ENCODE peak calls at places on chromosomes 2 and 18, in ten cellular contexts. One of them, this sample, is unnamed.

GRCh38 chr2:108987111-108987510 is 1.9 kb downstream of the EDAR start:
- DNase-seq in left lobe of liver: no peak
- DNase-seq in trophoblast cell: no peak
- DNase-seq in naive thymus-derived CD8-positive, alpha-beta T cell: peak
- DNase-seq in mucosa of gallbladder: no peak
- DNase-seq in GM06990: no peak
- DNase-seq in left cardiac atrium: no peak
- DNase-seq in epithelial cell of esophagus: peak
- DNase-seq in stimulated activated CD4-positive, alpha-beta T cell treated with anti-CD3 and anti-CD28 coated beads, Interleukin-2, amount 100 ng/mL, for 48 hours: peak
- DNase-seq in left lung: no peak
- DNase-seq in this sample: no peak

GRCh38 chr2:175036582-175037018 is 31.4 kb upstream of the CHN1 start:
- DNase-seq in left lobe of liver: no peak
- DNase-seq in trophoblast cell: no peak
- DNase-seq in naive thymus-derived CD8-positive, alpha-beta T cell: no peak
- DNase-seq in mucosa of gallbladder: no peak
- DNase-seq in GM06990: peak
- DNase-seq in left cardiac atrium: no peak
- DNase-seq in epithelial cell of esophagus: peak
- DNase-seq in stimulated activated CD4-positive, alpha-beta T cell treated with anti-CD3 and anti-CD28 coated beads, Interleukin-2, amount 100 ng/mL, for 48 hours: no peak
- DNase-seq in left lung: no peak
- DNase-seq in this sample: peak

GRCh38 chr2:219126555-219126954 is 34.1 kb downstream of the NHEJ1 start:
- DNase-seq in left lobe of liver: no peak
- DNase-seq in trophoblast cell: no peak
- DNase-seq in naive thymus-derived CD8-positive, alpha-beta T cell: no peak
- DNase-seq in mucosa of gallbladder: no peak
- DNase-seq in GM06990: no peak
- DNase-seq in left cardiac atrium: no peak
- DNase-seq in epithelial cell of esophagus: peak
- DNase-seq in stimulated activated CD4-positive, alpha-beta T cell treated with anti-CD3 and anti-CD28 coated beads, Interleukin-2, amount 100 ng/mL, for 48 hours: no peak
- DNase-seq in left lung: no peak
- DNase-seq in this sample: no peak

GRCh38 chr2:85584857-85585780 is 888 bp downstream of the VAMP5 start:
- DNase-seq in left lobe of liver: peak
- DNase-seq in trophoblast cell: peak
- DNase-seq in naive thymus-derived CD8-positive, alpha-beta T cell: no peak
- DNase-seq in mucosa of gallbladder: peak
- DNase-seq in GM06990: no peak
- DNase-seq in left cardiac atrium: peak
- DNase-seq in epithelial cell of esophagus: peak
- DNase-seq in stimulated activated CD4-positive, alpha-beta T cell treated with anti-CD3 and anti-CD28 coated beads, Interleukin-2, amount 100 ng/mL, for 48 hours: no peak
- DNase-seq in left lung: no peak
- DNase-seq in this sample: no peak

GRCh38 chr18:8455661-8456614 is 153.3 kb upstream of the RAB12 start:
- DNase-seq in left lobe of liver: no peak
- DNase-seq in trophoblast cell: no peak
- DNase-seq in naive thymus-derived CD8-positive, alpha-beta T cell: no peak
- DNase-seq in mucosa of gallbladder: no peak
- DNase-seq in GM06990: no peak
- DNase-seq in left cardiac atrium: no peak
- DNase-seq in epithelial cell of esophagus: no peak
- DNase-seq in stimulated activated CD4-positive, alpha-beta T cell treated with anti-CD3 and anti-CD28 coated beads, Interleukin-2, amount 100 ng/mL, for 48 hours: no peak
- DNase-seq in left lung: no peak
- DNase-seq in this sample: no peak

GRCh38 chr2:103161456-103162289 is 399.8 kb downstream of the TMEM182 start:
- DNase-seq in left lobe of liver: no peak
- DNase-seq in trophoblast cell: no peak
- DNase-seq in naive thymus-derived CD8-positive, alpha-beta T cell: no peak
- DNase-seq in mucosa of gallbladder: peak
- DNase-seq in GM06990: no peak
- DNase-seq in left cardiac atrium: peak
- DNase-seq in epithelial cell of esophagus: peak
- DNase-seq in stimulated activated CD4-positive, alpha-beta T cell treated with anti-CD3 and anti-CD28 coated beads, Interleukin-2, amount 100 ng/mL, for 48 hours: peak
- DNase-seq in left lung: no peak
- DNase-seq in this sample: no peak

GRCh38 chr2:10828346-10828745 is 15.8 kb upstream of the PDIA6 start:
- DNase-seq in left lobe of liver: no peak
- DNase-seq in trophoblast cell: no peak
- DNase-seq in naive thymus-derived CD8-positive, alpha-beta T cell: no peak
- DNase-seq in mucosa of gallbladder: no peak
- DNase-seq in GM06990: no peak
- DNase-seq in left cardiac atrium: no peak
- DNase-seq in epithelial cell of esophagus: no peak
- DNase-seq in stimulated activated CD4-positive, alpha-beta T cell treated with anti-CD3 and anti-CD28 coated beads, Interleukin-2, amount 100 ng/mL, for 48 hours: no peak
- DNase-seq in left lung: no peak
- DNase-seq in this sample: no peak

GRCh38 chr2:134402385-134402784 is 148.5 kb downstream of the MGAT5 start:
- DNase-seq in left lobe of liver: peak
- DNase-seq in trophoblast cell: no peak
- DNase-seq in naive thymus-derived CD8-positive, alpha-beta T cell: no peak
- DNase-seq in mucosa of gallbladder: no peak
- DNase-seq in GM06990: no peak
- DNase-seq in left cardiac atrium: peak
- DNase-seq in epithelial cell of esophagus: no peak
- DNase-seq in stimulated activated CD4-positive, alpha-beta T cell treated with anti-CD3 and anti-CD28 coated beads, Interleukin-2, amount 100 ng/mL, for 48 hours: no peak
- DNase-seq in left lung: no peak
- DNase-seq in this sample: no peak

GRCh38 chr2:241358470-241358869 is 2.4 kb downstream of the FARP2 start:
- DNase-seq in left lobe of liver: no peak
- DNase-seq in trophoblast cell: no peak
- DNase-seq in naive thymus-derived CD8-positive, alpha-beta T cell: no peak
- DNase-seq in mucosa of gallbladder: no peak
- DNase-seq in GM06990: peak
- DNase-seq in left cardiac atrium: no peak
- DNase-seq in epithelial cell of esophagus: no peak
- DNase-seq in stimulated activated CD4-positive, alpha-beta T cell treated with anti-CD3 and anti-CD28 coated beads, Interleukin-2, amount 100 ng/mL, for 48 hours: no peak
- DNase-seq in left lung: no peak
- DNase-seq in this sample: peak

This sample was measured in CD4-positive, CD25-positive, alpha-beta regulatory T cell.